ENCODE peak calls at places on chromosomes 2 and 18, in eight cellular contexts. Q, S, B, T, P, K, H and G are unnamed samples.

GRCh38 chr2:96413067-96413722 is 77.6 kb downstream of the NCAPH start:
- DNase-seq in B (peak; percentile 16), Q (no peak), K (peak; percentile 46), P (no peak), H (no peak), T (no peak), S (no peak), G (no peak)

GRCh38 chr2:16773080-16773713 is 107.6 kb upstream of the CYRIA start:
- DNase-seq in H (peak; percentile 76), B (peak; percentile 52), S (no peak), K (peak; percentile 43), P (peak; percentile 48), Q (peak; percentile 29), T (no peak), G (peak; percentile 23)

GRCh38 chr18:45871655-45872054 is 46.2 kb downstream of the SIGLEC15 start:
- DNase-seq in H (no peak), K (peak; percentile 12), Q (peak; percentile 61), T (no peak), B (no peak), S (no peak), P (no peak), G (no peak)

GRCh38 chr2:84559838-84560237 is 43.5 kb downstream of the DNAH6 start:
- DNase-seq in S (no peak), T (no peak), K (no peak), H (no peak), Q (no peak), P (no peak), B (no peak), G (no peak)

GRCh38 chr18:75203456-75204261 is 5.3 kb downstream of the PTGR3 start:
- DNase-seq in T (no peak), S (no peak), Q (no peak), H (no peak), P (peak; percentile 26), K (no peak), B (peak; percentile 35), G (no peak)

GRCh38 chr18:2415656-2416055 is 155.6 kb downstream of the METTL4 start:
- DNase-seq in B (no peak), T (no peak), S (no peak), P (no peak), H (no peak), Q (no peak), K (no peak), G (no peak)

GRCh38 chr2:196220671-196221070 is 49.3 kb upstream of the STK17B start:
- DNase-seq in T (no peak), K (no peak), H (no peak), Q (no peak), B (no peak), S (no peak), P (no peak), G (no peak)

GRCh38 chr18:54235871-54236270 is 11.4 kb upstream of the MBD2 start:
- DNase-seq in Q (no peak), P (no peak), T (no peak), B (no peak), S (no peak), K (no peak), H (no peak), G (peak; percentile 55)

GRCh38 chr2:192438239-192438638 is 243.5 kb upstream of the TMEFF2 start:
- DNase-seq in B (no peak), H (no peak), S (no peak), Q (no peak), K (no peak), P (no peak), T (no peak), G (no peak)

GRCh38 chr2:189698020-189698887 is 23.8 kb downstream of the ANKAR start:
- DNase-seq in K (peak; percentile 67), T (peak; percentile 52), S (no peak), B (peak; percentile 64), P (peak; percentile 15), Q (peak; percentile 42), H (peak; percentile 71), G (peak; percentile 67)

GRCh38 chr2:64750001-64750816 is 96.5 kb upstream of the SERTAD2 start:
- DNase-seq in Q (peak; percentile 30), P (no peak), S (no peak), H (peak; percentile 35), K (no peak), B (peak; percentile 76), T (peak; percentile 39), G (no peak)

GRCh38 chr2:166041613-166042012 is 86.2 kb downstream of the SCN1A start:
- DNase-seq in B (no peak), H (no peak), P (no peak), Q (no peak), S (no peak), K (no peak), T (no peak), G (no peak)

GRCh38 chr2:188132385-188132784 is 159.3 kb upstream of the GULP1 start:
- DNase-seq in H (peak; percentile 75), P (peak; percentile 68), Q (no peak), T (no peak), B (peak; percentile 24), K (no peak), S (no peak), G (peak; percentile 83)

GRCh38 chr2:169999041-169999440 is 171.8 kb downstream of the UBR3 start:
- DNase-seq in H (peak; percentile 42), K (no peak), B (no peak), Q (no peak), S (no peak), T (no peak), P (no peak), G (no peak)

GRCh38 chr2:28506112-28506511 is 10.3 kb downstream of the PLB1 start:
- DNase-seq in S (no peak), B (no peak), H (no peak), K (no peak), P (no peak), T (no peak), Q (no peak), G (no peak)

GRCh38 chr2:39435974-39436591 is 1.0 kb downstream of the MAP4K3 start:
- DNase-seq in S (no peak), B (peak; percentile 13), P (peak; percentile 27), H (peak; percentile 59), T (no peak), K (peak; percentile 49), Q (peak; percentile 48), G (no peak)

GRCh38 chr2:65746919-65747678 is 314.7 kb upstream of the SPRED2 start:
- DNase-seq in K (no peak), H (peak; percentile 38), Q (no peak), S (no peak), B (peak; percentile 9), T (no peak), P (no peak), G (no peak)

GRCh38 chr18:64253900-64254299 is 105.0 kb upstream of the LINC00305 start:
- DNase-seq in H (no peak), S (no peak), Q (no peak), B (no peak), K (no peak), P (no peak), T (no peak), G (no peak)